ENCODE peak calls at places on chromosomes 2 and 18, in eight cellular contexts. F is transverse colon, H is HCT116, B is endothelial cell of umbilical vein, Z is sigmoid colon, D is Panc1, V is SK-N-SH, R is stomach. P is an unnamed sample.

GRCh38 chr18:79690586-79691482 is 11.2 kb downstream of the CTDP1 start:
- DNase-seq in Z (peak; percentile 47), F (no peak), H (no peak), V (peak; percentile 18), R (no peak), B (no peak), D (no peak), P (peak; percentile 69)

GRCh38 chr18:48689548-48689947 is 150.7 kb downstream of the CTIF start:
- DNase-seq in Z (no peak), V (no peak), D (no peak), H (no peak), F (no peak), R (no peak), B (no peak), P (no peak)

GRCh38 chr2:41994177-41994576 is 53.6 kb upstream of the PKDCC start:
- DNase-seq in F (no peak), D (no peak), B (no peak), H (no peak), Z (no peak), R (no peak), V (no peak), P (no peak)

GRCh38 chr2:24508878-24509277 is 17.8 kb downstream of the NCOA1 start:
- DNase-seq in H (no peak), V (no peak), D (no peak), Z (no peak), R (no peak), B (no peak), F (no peak), P (no peak)

GRCh38 chr2:75311993-75312392 is 112.7 kb upstream of the TACR1 start:
- DNase-seq in Z (no peak), B (no peak), F (peak; percentile 22), R (no peak), H (peak; percentile 3), V (peak; percentile 9), D (peak; percentile 18), P (no peak)

GRCh38 chr18:6920099-6920955 is 190.8 kb downstream of the ARHGAP28 start:
- DNase-seq in F (peak; percentile 73), Z (no peak), H (no peak), D (peak; percentile 38), B (peak; percentile 64), V (peak; percentile 67), R (peak; percentile 77), P (peak; percentile 63)

GRCh38 chr2:239684271-239684670 is 283.5 kb upstream of the HDAC4 start:
- DNase-seq in V (no peak), D (no peak), F (no peak), Z (no peak), B (no peak), H (no peak), R (no peak), P (no peak)

GRCh38 chr2:71882949-71883472 is 264.7 kb downstream of the CYP26B1 start:
- DNase-seq in H (peak; percentile 21), R (peak; percentile 46), V (peak; percentile 90), Z (peak; percentile 90), D (no peak), F (peak; percentile 51), B (peak; percentile 43), P (peak; percentile 94)

GRCh38 chr2:234711308-234711707 is 214.4 kb upstream of the ARL4C start:
- DNase-seq in Z (no peak), F (no peak), V (no peak), R (no peak), D (no peak), B (no peak), H (no peak), P (no peak)

GRCh38 chr2:234712421-234712935 is 215.6 kb upstream of the ARL4C start:
- DNase-seq in B (no peak), R (no peak), H (no peak), Z (no peak), V (no peak), F (no peak), D (no peak), P (peak; percentile 44)

GRCh38 chr2:234714711-234715110 is 217.8 kb upstream of the ARL4C start:
- DNase-seq in F (no peak), V (no peak), H (no peak), D (no peak), Z (no peak), R (no peak), B (no peak), P (peak; percentile 40)

GRCh38 chr2:234715671-234716250 is 218.9 kb upstream of the ARL4C start:
- DNase-seq in H (no peak), R (no peak), F (no peak), B (no peak), Z (no peak), D (no peak), V (no peak), P (peak; percentile 53)

DNA sequence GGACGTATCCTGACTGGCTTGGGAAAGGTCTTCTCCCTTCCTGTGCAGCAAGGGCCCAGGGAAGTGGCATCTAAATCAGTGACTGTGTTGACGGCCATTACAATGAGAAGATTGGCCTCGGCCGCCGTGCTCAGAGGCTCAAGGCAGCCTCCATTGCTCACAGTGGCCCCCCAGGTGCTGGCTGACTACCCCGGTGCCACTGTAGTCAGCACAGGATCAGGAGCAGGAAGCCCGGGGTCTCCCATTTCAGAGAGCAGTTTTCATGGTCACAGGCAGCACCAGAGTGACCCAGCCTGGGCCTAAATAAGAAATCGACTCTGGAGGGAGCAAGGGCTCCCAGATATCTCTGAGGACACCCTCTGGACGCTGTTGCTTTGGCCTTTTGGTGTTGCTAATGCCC is 219.4 kb upstream of the ARL4C start:
- DNase-seq in H (no peak), Z (no peak), D (no peak), V (no peak), F (no peak), B (no peak), R (no peak), P (peak; percentile 45)
- H3K4me1 ChIP-seq in H (no peaks in the 10 kb centered on the region), Z (no peaks in the 10 kb centered on the region), D (no peaks in the 10 kb centered on the region), V (no peaks in the 10 kb centered on the region), F (no peaks in the 10 kb centered on the region), B (no peaks in the 10 kb centered on the region), R (no peaks in the 10 kb centered on the region), P (no peaks in the 10 kb centered on the region)

DNA sequence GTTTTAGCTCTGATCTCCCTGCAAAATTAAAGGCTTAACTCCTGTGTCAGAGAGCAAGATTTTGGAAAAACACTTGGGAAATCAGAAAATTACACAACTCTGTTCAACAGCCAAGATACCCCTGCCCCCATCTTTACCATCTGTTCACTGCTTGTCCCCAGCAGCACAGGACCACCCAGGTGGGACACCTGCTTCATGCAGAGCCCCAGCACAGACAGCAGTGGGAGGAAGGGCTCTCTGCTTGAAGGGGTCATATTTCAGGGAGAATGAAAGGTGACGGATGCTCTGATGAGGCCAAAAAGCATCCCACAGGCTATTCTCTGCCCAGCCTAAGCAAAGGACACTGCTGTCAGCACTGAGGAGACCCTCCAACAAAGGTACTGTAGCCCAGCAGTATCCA is 584.6 kb upstream of the KLHL29 start:
- DNase-seq in D (no peak), V (no peak), H (no peak), Z (no peak), B (no peak), F (no peak), R (no peak), P (no peak)
- H3K9me3 ChIP-seq in D (no peaks in the 10 kb centered on the region), V (no peaks in the 10 kb centered on the region), H (peaks cover 4% of the 10 kb centered on the region), Z (no peaks in the 10 kb centered on the region), B (peaks cover 5% of the 10 kb centered on the region), F (no peaks in the 10 kb centered on the region), R (peaks cover 15% of the 10 kb centered on the region), P (no peaks in the 10 kb centered on the region)

GRCh38 chr2:30400151-30400954 is 46.7 kb upstream of the LCLAT1 start:
- DNase-seq in F (no peak), Z (no peak), B (no peak), V (no peak), D (no peak), H (no peak), R (no peak), P (no peak)
- TF ChIP-seq POLR2AphosphoS5 in F (no peak), Z (peak; percentile 63), B (no peak), V (no peak), D (no peak), H (no peak), R (peak; percentile 84), P (no peak)

GRCh38 chr2:46335404-46335965 is 38.3 kb downstream of the EPAS1 start:
- DNase-seq in B (peak; percentile 88), D (no peak), F (peak; percentile 52), V (no peak), H (no peak), R (no peak), Z (peak; percentile 80), P (peak; percentile 82)
- H3K4me1 ChIP-seq in B (peaks cover 37% of the 10 kb centered on the region), D (peaks cover 72% of the 10 kb centered on the region), F (peaks cover 58% of the 10 kb centered on the region), V (peaks cover 97% of the 10 kb centered on the region), H (no peaks in the 10 kb centered on the region), R (peaks cover 94% of the 10 kb centered on the region), Z (peaks cover 67% of the 10 kb centered on the region), P (peaks cover 80% of the 10 kb centered on the region)

GRCh38 chr2:202687276-202687675 is 52.5 kb downstream of the FAM117B start:
- DNase-seq in D (peak; percentile 20), H (no peak), R (no peak), B (no peak), F (no peak), Z (no peak), V (no peak), P (no peak)

GRCh38 chr2:202682274-202682673 is 47.5 kb downstream of the FAM117B start:
- DNase-seq in D (no peak), Z (no peak), B (no peak), F (no peak), H (no peak), V (no peak), R (no peak), P (no peak)

GRCh38 chr2:202679980-202680379 is 45.2 kb downstream of the FAM117B start:
- DNase-seq in R (no peak), Z (no peak), H (no peak), V (no peak), B (no peak), D (no peak), F (no peak), P (no peak)

GRCh38 chr2:202680512-202680911 is 45.7 kb downstream of the FAM117B start:
- DNase-seq in D (no peak), B (no peak), R (no peak), H (no peak), F (no peak), V (no peak), Z (no peak), P (no peak)

DNA sequence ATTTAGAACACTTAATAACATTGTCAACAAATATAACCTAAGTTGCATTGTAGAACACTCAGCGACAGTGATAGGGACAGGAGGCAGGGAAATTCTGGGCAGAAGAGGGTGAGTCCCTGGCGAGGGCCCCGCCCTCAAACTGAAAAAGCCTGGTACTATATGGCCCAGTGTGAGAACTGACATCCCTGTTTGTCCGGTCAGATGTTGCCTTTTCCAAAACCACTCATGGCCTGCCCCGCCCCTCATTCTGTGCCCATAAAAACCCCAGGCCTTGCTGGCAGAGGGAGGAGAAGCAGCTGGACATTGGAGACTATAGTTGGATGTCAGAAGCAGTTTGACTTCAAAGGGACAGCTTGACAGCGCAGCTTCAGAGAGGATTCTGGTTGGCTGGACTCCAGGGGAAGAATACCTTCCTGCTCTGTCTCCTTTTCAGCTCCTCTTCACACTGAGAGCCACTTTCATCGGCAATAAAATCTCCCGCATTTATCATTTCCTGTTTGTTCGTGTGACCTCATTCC is 47.0 kb downstream of the FAM117B start:
- DNase-seq in R (no peak), F (peak; percentile 25), B (no peak), Z (no peak), D (no peak), V (no peak), H (no peak), P (no peak)
- H3K9me3 ChIP-seq in R (peaks cover 16% of the 10 kb centered on the region), F (no peaks in the 10 kb centered on the region), B (no peaks in the 10 kb centered on the region), Z (no peaks in the 10 kb centered on the region), D (peaks cover 7% of the 10 kb centered on the region), V (peaks cover 4% of the 10 kb centered on the region), H (no peaks in the 10 kb centered on the region), P (no peaks in the 10 kb centered on the region)

DNA sequence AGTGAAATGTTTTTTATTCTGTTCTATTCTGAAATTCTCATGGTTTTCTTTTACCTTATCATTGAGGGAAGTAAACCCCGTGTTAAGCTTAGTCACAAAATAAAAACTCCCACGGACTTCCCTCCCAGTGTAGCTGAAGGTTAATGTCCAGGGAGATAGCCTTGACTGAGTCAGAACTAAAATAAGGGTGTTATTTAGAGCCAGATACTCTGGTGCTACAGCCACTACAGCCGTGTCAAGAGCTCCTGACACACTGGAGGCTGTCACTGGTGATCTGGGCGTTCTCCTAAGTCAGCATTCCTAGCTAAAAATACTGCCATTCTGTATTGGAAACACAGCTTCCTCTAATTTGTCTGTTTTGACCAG is 82.0 kb upstream of the RANBP2 start:
- DNase-seq in Z (no peak), B (peak; percentile 97), H (no peak), V (no peak), F (no peak), D (no peak), R (peak; percentile 49), P (no peak)
- TF ChIP-seq POLR2AphosphoS5 in Z (peak; percentile 65), B (peak; percentile 43), H (no peak), V (no peak), F (no peak), D (no peak), R (peak; percentile 78), P (no peak)